ENCODE peak calls at places on chromosomes 12 and 14, in eight cellular contexts. One of them, this sample, is unnamed.

GRCh38 chr14:23951590-23952143 is 1.9 kb upstream of the DHRS4 start:
- DNase-seq in testis: peak
- DNase-seq in adipocyte: peak
- DNase-seq in adrenal gland: no peak
- DNase-seq in ureter: no peak
- DNase-seq in activated CD8-positive, alpha-beta memory T cell treated with anti-CD3 and anti-CD28 coated beads for 1 hour: no peak
- DNase-seq in coronary artery: no peak
- DNase-seq in pulmonary artery endothelial cell: no peak
- DNase-seq in this sample: peak

GRCh38 chr12:46503637-46504036 is 131.1 kb upstream of the SLC38A2 start:
- DNase-seq in testis: no peak
- DNase-seq in adipocyte: no peak
- DNase-seq in adrenal gland: no peak
- DNase-seq in ureter: no peak
- DNase-seq in activated CD8-positive, alpha-beta memory T cell treated with anti-CD3 and anti-CD28 coated beads for 1 hour: no peak
- DNase-seq in coronary artery: no peak
- DNase-seq in pulmonary artery endothelial cell: no peak
- DNase-seq in this sample: no peak

GRCh38 chr12:4962539-4963486 is 53.1 kb downstream of the KCNA1 start:
- DNase-seq in testis: no peak
- DNase-seq in adipocyte: no peak
- DNase-seq in adrenal gland: no peak
- DNase-seq in ureter: no peak
- DNase-seq in activated CD8-positive, alpha-beta memory T cell treated with anti-CD3 and anti-CD28 coated beads for 1 hour: no peak
- DNase-seq in coronary artery: no peak
- DNase-seq in pulmonary artery endothelial cell: no peak
- DNase-seq in this sample: no peak

GRCh38 chr14:99038401-99038800 is 233.6 kb downstream of the BCL11B start:
- DNase-seq in testis: no peak
- DNase-seq in adipocyte: no peak
- DNase-seq in adrenal gland: no peak
- DNase-seq in ureter: no peak
- DNase-seq in activated CD8-positive, alpha-beta memory T cell treated with anti-CD3 and anti-CD28 coated beads for 1 hour: no peak
- DNase-seq in coronary artery: peak
- DNase-seq in pulmonary artery endothelial cell: no peak
- DNase-seq in this sample: no peak

GRCh38 chr14:69989622-69990021 is 110.4 kb downstream of the SMOC1 start:
- DNase-seq in testis: no peak
- DNase-seq in adipocyte: no peak
- DNase-seq in adrenal gland: no peak
- DNase-seq in ureter: no peak
- DNase-seq in activated CD8-positive, alpha-beta memory T cell treated with anti-CD3 and anti-CD28 coated beads for 1 hour: no peak
- DNase-seq in coronary artery: no peak
- DNase-seq in pulmonary artery endothelial cell: no peak
- DNase-seq in this sample: no peak

GRCh38 chr12:102297412-102297811 is 99.8 kb upstream of the PMCH start:
- DNase-seq in testis: no peak
- DNase-seq in adipocyte: no peak
- DNase-seq in adrenal gland: no peak
- DNase-seq in ureter: no peak
- DNase-seq in activated CD8-positive, alpha-beta memory T cell treated with anti-CD3 and anti-CD28 coated beads for 1 hour: no peak
- DNase-seq in coronary artery: no peak
- DNase-seq in pulmonary artery endothelial cell: no peak
- DNase-seq in this sample: no peak

GRCh38 chr14:33556382-33557121 is 394.3 kb downstream of the EGLN3 start:
- DNase-seq in testis: no peak
- DNase-seq in adipocyte: peak
- DNase-seq in adrenal gland: no peak
- DNase-seq in ureter: no peak
- DNase-seq in activated CD8-positive, alpha-beta memory T cell treated with anti-CD3 and anti-CD28 coated beads for 1 hour: no peak
- DNase-seq in coronary artery: no peak
- DNase-seq in pulmonary artery endothelial cell: no peak
- DNase-seq in this sample: peak

GRCh38 chr12:132827763-132828703 is 636 bp downstream of the GOLGA3 start:
- DNase-seq in testis: peak
- DNase-seq in adipocyte: peak
- DNase-seq in adrenal gland: peak
- DNase-seq in ureter: peak
- DNase-seq in activated CD8-positive, alpha-beta memory T cell treated with anti-CD3 and anti-CD28 coated beads for 1 hour: no peak
- DNase-seq in coronary artery: no peak
- DNase-seq in pulmonary artery endothelial cell: peak
- DNase-seq in this sample: peak

GRCh38 chr12:102740157-102741032 is 176.6 kb downstream of the PAH start:
- DNase-seq in testis: no peak
- DNase-seq in adipocyte: peak
- DNase-seq in adrenal gland: no peak
- DNase-seq in ureter: no peak
- DNase-seq in activated CD8-positive, alpha-beta memory T cell treated with anti-CD3 and anti-CD28 coated beads for 1 hour: no peak
- DNase-seq in coronary artery: no peak
- DNase-seq in pulmonary artery endothelial cell: no peak
- DNase-seq in this sample: peak

GRCh38 chr12:6824085-6824800 is 2.6 kb downstream of the GPR162 start:
- DNase-seq in testis: no peak
- DNase-seq in adipocyte: no peak
- DNase-seq in adrenal gland: no peak
- DNase-seq in ureter: no peak
- DNase-seq in activated CD8-positive, alpha-beta memory T cell treated with anti-CD3 and anti-CD28 coated beads for 1 hour: no peak
- DNase-seq in coronary artery: no peak
- DNase-seq in pulmonary artery endothelial cell: no peak
- DNase-seq in this sample: no peak

GRCh38 chr14:53149656-53150319 is 3.3 kb downstream of the DDHD1 start:
- DNase-seq in testis: no peak
- DNase-seq in adipocyte: no peak
- DNase-seq in adrenal gland: no peak
- DNase-seq in ureter: no peak
- DNase-seq in activated CD8-positive, alpha-beta memory T cell treated with anti-CD3 and anti-CD28 coated beads for 1 hour: no peak
- DNase-seq in coronary artery: no peak
- DNase-seq in pulmonary artery endothelial cell: no peak
- DNase-seq in this sample: no peak